ENCODE peak calls at places on chromosomes 4 and X, in ten cellular contexts. One of them, this sample, is unnamed.
A peak's percentile ranks its signal among the peaks of the same experiment; 100 is the strongest.

GRCh38 chr4:113390850-113391249 is 341.4 kb downstream of the ANK2 start:
- DNase-seq in lower lobe of right lung: no peak
- DNase-seq in cardiac muscle cell: no peak
- DNase-seq in H9: no peak
- DNase-seq in Panc1: no peak
- DNase-seq in transverse colon: no peak
- DNase-seq in CD8-positive, alpha-beta T cell: no peak
- DNase-seq in heart left ventricle: no peak
- DNase-seq in adrenal gland: no peak
- DNase-seq in body of pancreas: no peak
- DNase-seq in this sample: no peak

GRCh38 chr4:69764311-69764710 is 3.9 kb upstream of the SULT1B1 start:
- DNase-seq in lower lobe of right lung: no peak
- DNase-seq in cardiac muscle cell: peak; percentile 23
- DNase-seq in H9: no peak
- DNase-seq in Panc1: no peak
- DNase-seq in transverse colon: no peak
- DNase-seq in CD8-positive, alpha-beta T cell: no peak
- DNase-seq in heart left ventricle: no peak
- DNase-seq in adrenal gland: no peak
- DNase-seq in body of pancreas: no peak
- DNase-seq in this sample: no peak

GRCh38 chr4:146134761-146135160 is 40.8 kb upstream of the LSM6 start:
- DNase-seq in lower lobe of right lung: no peak
- DNase-seq in cardiac muscle cell: peak; percentile 5
- DNase-seq in H9: no peak
- DNase-seq in Panc1: no peak
- DNase-seq in transverse colon: peak; percentile 78
- DNase-seq in CD8-positive, alpha-beta T cell: no peak
- DNase-seq in heart left ventricle: peak; percentile 13
- DNase-seq in adrenal gland: no peak
- DNase-seq in body of pancreas: peak; percentile 36
- DNase-seq in this sample: no peak

GRCh38 chr4:105280338-105280809 is 133.7 kb downstream of the TET2 start:
- DNase-seq in lower lobe of right lung: no peak
- DNase-seq in cardiac muscle cell: peak; percentile 93
- DNase-seq in H9: no peak
- DNase-seq in Panc1: no peak
- DNase-seq in transverse colon: no peak
- DNase-seq in CD8-positive, alpha-beta T cell: no peak
- DNase-seq in heart left ventricle: no peak
- DNase-seq in adrenal gland: no peak
- DNase-seq in body of pancreas: no peak
- DNase-seq in this sample: no peak

GRCh38 chr4:139808381-139809206 is 143.0 kb downstream of the MGST2 start:
- DNase-seq in lower lobe of right lung: no peak
- DNase-seq in cardiac muscle cell: no peak
- DNase-seq in H9: no peak
- DNase-seq in Panc1: no peak
- DNase-seq in transverse colon: no peak
- DNase-seq in CD8-positive, alpha-beta T cell: no peak
- DNase-seq in heart left ventricle: no peak
- DNase-seq in adrenal gland: no peak
- DNase-seq in body of pancreas: no peak
- DNase-seq in this sample: no peak

GRCh38 chr4:156686120-156686519 is 285.5 kb downstream of the PDGFC start:
- DNase-seq in lower lobe of right lung: no peak
- DNase-seq in cardiac muscle cell: peak; percentile 63
- DNase-seq in H9: no peak
- DNase-seq in Panc1: no peak
- DNase-seq in transverse colon: no peak
- DNase-seq in CD8-positive, alpha-beta T cell: no peak
- DNase-seq in heart left ventricle: no peak
- DNase-seq in adrenal gland: no peak
- DNase-seq in body of pancreas: no peak
- DNase-seq in this sample: no peak

GRCh38 chr4:159106636-159107035 is 3.8 kb downstream of the RAPGEF2 start:
- DNase-seq in lower lobe of right lung: no peak
- DNase-seq in cardiac muscle cell: no peak
- DNase-seq in H9: no peak
- DNase-seq in Panc1: no peak
- DNase-seq in transverse colon: no peak
- DNase-seq in CD8-positive, alpha-beta T cell: no peak
- DNase-seq in heart left ventricle: no peak
- DNase-seq in adrenal gland: no peak
- DNase-seq in body of pancreas: no peak
- DNase-seq in this sample: no peak

GRCh38 chrX:101210630-101211029 is 9.0 kb upstream of the DRP2 start:
- DNase-seq in lower lobe of right lung: no peak
- DNase-seq in cardiac muscle cell: no peak
- DNase-seq in H9: no peak
- DNase-seq in Panc1: no peak
- DNase-seq in transverse colon: no peak
- DNase-seq in CD8-positive, alpha-beta T cell: no peak
- DNase-seq in heart left ventricle: no peak
- DNase-seq in adrenal gland: no peak
- DNase-seq in body of pancreas: no peak
- DNase-seq in this sample: no peak

GRCh38 chr4:10013722-10014121 is 7.6 kb downstream of the SLC2A9 start:
- DNase-seq in lower lobe of right lung: peak; percentile 62
- DNase-seq in cardiac muscle cell: peak; percentile 43
- DNase-seq in H9: peak; percentile 86
- DNase-seq in Panc1: no peak
- DNase-seq in transverse colon: peak; percentile 80
- DNase-seq in CD8-positive, alpha-beta T cell: no peak
- DNase-seq in heart left ventricle: no peak
- DNase-seq in adrenal gland: peak; percentile 76
- DNase-seq in body of pancreas: peak; percentile 59
- DNase-seq in this sample: peak; percentile 72

GRCh38 chr4:80134936-80135701 is 62.1 kb upstream of the ANTXR2 start:
- DNase-seq in lower lobe of right lung: no peak
- DNase-seq in cardiac muscle cell: peak; percentile 25
- DNase-seq in H9: no peak
- DNase-seq in Panc1: no peak
- DNase-seq in transverse colon: no peak
- DNase-seq in CD8-positive, alpha-beta T cell: no peak
- DNase-seq in heart left ventricle: no peak
- DNase-seq in adrenal gland: no peak
- DNase-seq in body of pancreas: no peak
- DNase-seq in this sample: no peak

GRCh38 chr4:122232633-122233032 is 80.5 kb downstream of the BLTP1 start:
- DNase-seq in lower lobe of right lung: no peak
- DNase-seq in cardiac muscle cell: no peak
- DNase-seq in H9: no peak
- DNase-seq in Panc1: no peak
- DNase-seq in transverse colon: no peak
- DNase-seq in CD8-positive, alpha-beta T cell: no peak
- DNase-seq in heart left ventricle: no peak
- DNase-seq in adrenal gland: no peak
- DNase-seq in body of pancreas: no peak
- DNase-seq in this sample: no peak
- H3K4me1 ChIP-seq in lower lobe of right lung: no peaks in the 10 kb centered on the region
- H3K4me1 ChIP-seq in cardiac muscle cell: peaks cover 18% of the 10 kb centered on the region
- H3K4me1 ChIP-seq in H9: no peaks in the 10 kb centered on the region
- H3K4me1 ChIP-seq in Panc1: no peaks in the 10 kb centered on the region
- H3K4me1 ChIP-seq in transverse colon: no peaks in the 10 kb centered on the region
- H3K4me1 ChIP-seq in CD8-positive, alpha-beta T cell: no peaks in the 10 kb centered on the region
- H3K4me1 ChIP-seq in heart left ventricle: peaks cover 3% of the 10 kb centered on the region
- H3K4me1 ChIP-seq in adrenal gland: no peaks in the 10 kb centered on the region
- H3K4me1 ChIP-seq in body of pancreas: no peaks in the 10 kb centered on the region
- H3K4me1 ChIP-seq in this sample: no peaks in the 10 kb centered on the region

GRCh38 chr4:89952458-89952857 is 57.8 kb downstream of the MMRN1 start:
- DNase-seq in lower lobe of right lung: no peak
- DNase-seq in cardiac muscle cell: no peak
- DNase-seq in H9: no peak
- DNase-seq in Panc1: no peak
- DNase-seq in transverse colon: no peak
- DNase-seq in CD8-positive, alpha-beta T cell: no peak
- DNase-seq in heart left ventricle: no peak
- DNase-seq in adrenal gland: no peak
- DNase-seq in body of pancreas: no peak
- DNase-seq in this sample: no peak

GRCh38 chr4:89954906-89955305 is 60.3 kb downstream of the MMRN1 start:
- DNase-seq in lower lobe of right lung: no peak
- DNase-seq in cardiac muscle cell: no peak
- DNase-seq in H9: no peak
- DNase-seq in Panc1: no peak
- DNase-seq in transverse colon: no peak
- DNase-seq in CD8-positive, alpha-beta T cell: no peak
- DNase-seq in heart left ventricle: no peak
- DNase-seq in adrenal gland: no peak
- DNase-seq in body of pancreas: no peak
- DNase-seq in this sample: no peak

DNA sequence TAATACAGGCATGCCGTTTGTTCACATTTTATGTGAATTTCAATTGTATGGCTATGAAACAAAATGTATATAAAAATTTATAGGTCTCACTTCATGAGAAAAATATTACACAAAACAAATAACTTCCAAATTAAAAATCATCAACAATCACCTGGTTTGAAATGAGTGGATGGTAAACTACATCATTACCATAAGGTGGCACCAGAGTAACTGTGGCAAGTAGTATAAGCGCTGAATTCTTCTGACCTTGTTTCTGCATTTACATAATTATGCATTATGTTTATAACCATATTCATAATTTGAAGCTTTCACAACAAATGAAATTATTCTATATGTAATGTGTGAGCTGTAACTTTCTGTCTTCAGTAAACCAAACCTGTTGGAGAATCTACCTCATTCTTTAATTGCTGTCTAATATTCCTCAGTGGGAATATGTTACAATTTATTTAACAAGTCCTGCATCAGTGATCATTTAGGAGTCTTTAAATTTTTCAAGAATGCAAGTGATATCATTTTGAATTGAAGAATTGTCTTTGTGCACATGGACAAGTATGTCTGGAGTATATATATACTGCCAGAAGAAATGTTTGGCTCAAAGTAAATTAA is 55.2 kb downstream of the MMRN1 start:
- DNase-seq in lower lobe of right lung: no peak
- DNase-seq in cardiac muscle cell: no peak
- DNase-seq in H9: no peak
- DNase-seq in Panc1: no peak
- DNase-seq in transverse colon: no peak
- DNase-seq in CD8-positive, alpha-beta T cell: no peak
- DNase-seq in heart left ventricle: no peak
- DNase-seq in adrenal gland: no peak
- DNase-seq in body of pancreas: no peak
- DNase-seq in this sample: no peak
- TF ChIP-seq CTCF in lower lobe of right lung: peak; percentile 7
- TF ChIP-seq CTCF in cardiac muscle cell: peak; percentile 9
- TF ChIP-seq CTCF in H9: peak; percentile 62
- TF ChIP-seq CTCF in Panc1: peak; percentile 43
- TF ChIP-seq CTCF in transverse colon: no peak
- TF ChIP-seq CTCF in CD8-positive, alpha-beta T cell: no peak
- TF ChIP-seq CTCF in heart left ventricle: peak; percentile 32
- TF ChIP-seq CTCF in adrenal gland: no peak
- TF ChIP-seq CTCF in body of pancreas: no peak
- TF ChIP-seq CTCF in this sample: no peak

GRCh38 chrX:10120828-10121227 is 35.9 kb upstream of the CLCN4 start:
- DNase-seq in lower lobe of right lung: no peak
- DNase-seq in cardiac muscle cell: no peak
- DNase-seq in H9: no peak
- DNase-seq in Panc1: no peak
- DNase-seq in transverse colon: no peak
- DNase-seq in CD8-positive, alpha-beta T cell: no peak
- DNase-seq in heart left ventricle: no peak
- DNase-seq in adrenal gland: no peak
- DNase-seq in body of pancreas: no peak
- DNase-seq in this sample: no peak

GRCh38 chrX:10119399-10119990 is 37.3 kb upstream of the CLCN4 start:
- DNase-seq in lower lobe of right lung: no peak
- DNase-seq in cardiac muscle cell: peak; percentile 88
- DNase-seq in H9: peak; percentile 63
- DNase-seq in Panc1: peak; percentile 62
- DNase-seq in transverse colon: peak; percentile 80
- DNase-seq in CD8-positive, alpha-beta T cell: peak; percentile 43
- DNase-seq in heart left ventricle: peak; percentile 65
- DNase-seq in adrenal gland: peak; percentile 89
- DNase-seq in body of pancreas: peak; percentile 85
- DNase-seq in this sample: peak; percentile 87

GRCh38 chrX:10117301-10117700 is 39.5 kb upstream of the CLCN4 start:
- DNase-seq in lower lobe of right lung: no peak
- DNase-seq in cardiac muscle cell: no peak
- DNase-seq in H9: no peak
- DNase-seq in Panc1: no peak
- DNase-seq in transverse colon: no peak
- DNase-seq in CD8-positive, alpha-beta T cell: no peak
- DNase-seq in heart left ventricle: no peak
- DNase-seq in adrenal gland: no peak
- DNase-seq in body of pancreas: no peak
- DNase-seq in this sample: no peak

GRCh38 chrX:10117864-10118377 is 38.9 kb upstream of the CLCN4 start:
- DNase-seq in lower lobe of right lung: no peak
- DNase-seq in cardiac muscle cell: no peak
- DNase-seq in H9: no peak
- DNase-seq in Panc1: no peak
- DNase-seq in transverse colon: no peak
- DNase-seq in CD8-positive, alpha-beta T cell: no peak
- DNase-seq in heart left ventricle: no peak
- DNase-seq in adrenal gland: no peak
- DNase-seq in body of pancreas: no peak
- DNase-seq in this sample: no peak

GRCh38 chrX:10118530-10118929 is 38.2 kb upstream of the CLCN4 start:
- DNase-seq in lower lobe of right lung: no peak
- DNase-seq in cardiac muscle cell: no peak
- DNase-seq in H9: no peak
- DNase-seq in Panc1: no peak
- DNase-seq in transverse colon: no peak
- DNase-seq in CD8-positive, alpha-beta T cell: no peak
- DNase-seq in heart left ventricle: no peak
- DNase-seq in adrenal gland: no peak
- DNase-seq in body of pancreas: no peak
- DNase-seq in this sample: no peak
- H3K9me3 ChIP-seq in lower lobe of right lung: no peaks in the 10 kb centered on the region
- H3K9me3 ChIP-seq in cardiac muscle cell: no peaks in the 10 kb centered on the region
- H3K9me3 ChIP-seq in H9: peaks cover 42% of the 10 kb centered on the region
- H3K9me3 ChIP-seq in Panc1: peaks cover 11% of the 10 kb centered on the region
- H3K9me3 ChIP-seq in transverse colon: no peaks in the 10 kb centered on the region
- H3K9me3 ChIP-seq in CD8-positive, alpha-beta T cell: no peaks in the 10 kb centered on the region
- H3K9me3 ChIP-seq in heart left ventricle: no peaks in the 10 kb centered on the region
- H3K9me3 ChIP-seq in adrenal gland: no peaks in the 10 kb centered on the region
- H3K9me3 ChIP-seq in body of pancreas: no peaks in the 10 kb centered on the region
- H3K9me3 ChIP-seq in this sample: no peaks in the 10 kb centered on the region

GRCh38 chr4:2846172-2846571 is 2.5 kb downstream of the ADD1 start:
- DNase-seq in lower lobe of right lung: no peak
- DNase-seq in cardiac muscle cell: no peak
- DNase-seq in H9: no peak
- DNase-seq in Panc1: no peak
- DNase-seq in transverse colon: no peak
- DNase-seq in CD8-positive, alpha-beta T cell: no peak
- DNase-seq in heart left ventricle: no peak
- DNase-seq in adrenal gland: no peak
- DNase-seq in body of pancreas: no peak
- DNase-seq in this sample: no peak
- H3K4me1 ChIP-seq in lower lobe of right lung: peaks cover 68% of the 10 kb centered on the region
- H3K4me1 ChIP-seq in cardiac muscle cell: peaks cover 18% of the 10 kb centered on the region
- H3K4me1 ChIP-seq in H9: no peaks in the 10 kb centered on the region
- H3K4me1 ChIP-seq in Panc1: peaks cover 6% of the 10 kb centered on the region
- H3K4me1 ChIP-seq in transverse colon: peaks cover 68% of the 10 kb centered on the region
- H3K4me1 ChIP-seq in CD8-positive, alpha-beta T cell: peaks cover 53% of the 10 kb centered on the region
- H3K4me1 ChIP-seq in heart left ventricle: peaks cover 65% of the 10 kb centered on the region
- H3K4me1 ChIP-seq in adrenal gland: peaks cover 19% of the 10 kb centered on the region
- H3K4me1 ChIP-seq in body of pancreas: peaks cover 67% of the 10 kb centered on the region
- H3K4me1 ChIP-seq in this sample: peaks cover 30% of the 10 kb centered on the region

GRCh38 chrX:28802625-28803024 is 215.4 kb downstream of the IL1RAPL1 start:
- DNase-seq in lower lobe of right lung: no peak
- DNase-seq in cardiac muscle cell: peak; percentile 4
- DNase-seq in H9: no peak
- DNase-seq in Panc1: no peak
- DNase-seq in transverse colon: no peak
- DNase-seq in CD8-positive, alpha-beta T cell: no peak
- DNase-seq in heart left ventricle: no peak
- DNase-seq in adrenal gland: no peak
- DNase-seq in body of pancreas: no peak
- DNase-seq in this sample: no peak
- TF ChIP-seq CTCF in lower lobe of right lung: no peak
- TF ChIP-seq CTCF in cardiac muscle cell: peak; percentile 26
- TF ChIP-seq CTCF in H9: peak; percentile 34
- TF ChIP-seq CTCF in Panc1: peak; percentile 24
- TF ChIP-seq CTCF in transverse colon: no peak
- TF ChIP-seq CTCF in CD8-positive, alpha-beta T cell: no peak
- TF ChIP-seq CTCF in heart left ventricle: no peak
- TF ChIP-seq CTCF in adrenal gland: no peak
- TF ChIP-seq CTCF in body of pancreas: no peak
- TF ChIP-seq CTCF in this sample: no peak

This sample was measured in testis.